ENCODE peak calls at places on chromosomes 4 and X, in five cellular contexts. T is PC-3; I is effector memory CD4-positive, alpha-beta T cell; L is PC-9; Q is adipocyte. R is an unnamed sample.
A peak's percentile ranks its signal among the peaks of the same experiment; 100 is the strongest.

GRCh38 chr4:43330288-43330687 is 437.8 kb downstream of the GRXCR1 start:
- DNase-seq in T (peak; percentile 88), I (no peak), L (no peak), Q (no peak), R (no peak)

GRCh38 chr4:159016527-159017137 is 86.2 kb upstream of the RAPGEF2 start:
- DNase-seq in T (no peak), I (no peak), L (no peak), Q (no peak), R (no peak)

GRCh38 chrX:16772460-16772859 is 13.8 kb upstream of the TXLNG start:
- DNase-seq in T (peak; percentile 1), I (no peak), L (no peak), Q (no peak), R (no peak)

GRCh38 chr4:73901031-73901430 is 31.8 kb downstream of the CXCL1 start:
- DNase-seq in T (no peak), I (no peak), L (no peak), Q (no peak), R (no peak)

GRCh38 chr4:83208371-83208770 is 76.2 kb downstream of the COQ2 start:
- DNase-seq in T (no peak), I (no peak), L (no peak), Q (no peak), R (no peak)

GRCh38 chr4:88937081-88937480 is 119.9 kb downstream of the FAM13A start:
- DNase-seq in T (peak; percentile 46), I (no peak), L (no peak), Q (peak; percentile 39), R (no peak)

GRCh38 chr4:180437601-180438000 is 1805.6 kb upstream of the TENM3 start:
- DNase-seq in T (no peak), I (no peak), L (no peak), Q (no peak), R (no peak)

GRCh38 chr4:98976716-98977115 is 18.8 kb upstream of the METAP1 start:
- DNase-seq in T (peak; percentile 78), I (no peak), L (peak; percentile 12), Q (peak; percentile 54), R (no peak)

GRCh38 chr4:141609243-141609642 is 27.1 kb upstream of the IL15 start:
- DNase-seq in T (peak; percentile 40), I (no peak), L (no peak), Q (peak; percentile 7), R (no peak)

GRCh38 chr4:48015216-48015615 is 1.3 kb downstream of the CNGA1 start:
- DNase-seq in T (peak; percentile 64), I (no peak), L (no peak), Q (no peak), R (no peak)

GRCh38 chrX:44778254-44778653 is 65.6 kb upstream of the DUSP21 start:
- DNase-seq in T (no peak), I (no peak), L (no peak), Q (no peak), R (no peak)

GRCh38 chrX:128781506-128781905 is 729.3 kb upstream of the ACTRT1 start:
- DNase-seq in T (peak; percentile 46), I (no peak), L (peak; percentile 18), Q (no peak), R (no peak)

DNA sequence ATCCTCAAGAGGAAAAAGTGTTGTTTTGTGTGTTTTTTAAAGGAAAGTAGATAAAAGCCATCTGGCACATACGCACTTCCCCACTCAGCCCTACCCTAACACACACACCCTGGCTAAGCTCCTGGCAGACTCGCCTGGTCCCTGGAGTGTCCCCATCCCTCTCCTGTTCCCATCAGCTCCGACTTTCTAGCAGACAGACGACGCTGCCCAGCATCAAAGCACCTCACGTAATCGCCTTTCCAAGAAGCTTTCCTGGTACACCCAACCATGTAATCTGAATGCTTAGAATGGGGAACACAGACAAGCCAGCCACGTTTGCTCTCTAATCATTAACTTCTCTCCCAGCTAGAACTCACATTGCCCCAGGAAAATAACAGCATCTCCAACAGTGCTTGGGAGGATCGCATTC is 116.2 kb downstream of the AFAP1 start:
- DNase-seq in T (no peak), I (no peak), L (no peak), Q (no peak), R (no peak)
- H3K4me1 ChIP-seq in T (peaks cover 8% of the 10 kb centered on the region), I (peaks cover 10% of the 10 kb centered on the region), L (peaks cover 9% of the 10 kb centered on the region), Q (peaks cover 54% of the 10 kb centered on the region), R (peaks cover 57% of the 10 kb centered on the region)

GRCh38 chr4:7043521-7044414 is 596 bp downstream of the TADA2B start:
- DNase-seq in T (no peak), I (peak; percentile 32), L (peak; percentile 46), Q (peak; percentile 65), R (no peak)

GRCh38 chr4:7045961-7046921 is 3.1 kb downstream of the TADA2B start:
- DNase-seq in T (peak; percentile 39), I (no peak), L (no peak), Q (no peak), R (no peak)

GRCh38 chr4:7044415-7044930 is 1.3 kb downstream of the TADA2B start:
- DNase-seq in T (no peak), I (no peak), L (no peak), Q (peak; percentile 34), R (no peak)

GRCh38 chr4:7046971-7047370 is 3.8 kb downstream of the TADA2B start:
- DNase-seq in T (no peak), I (no peak), L (no peak), Q (no peak), R (no peak)

DNA sequence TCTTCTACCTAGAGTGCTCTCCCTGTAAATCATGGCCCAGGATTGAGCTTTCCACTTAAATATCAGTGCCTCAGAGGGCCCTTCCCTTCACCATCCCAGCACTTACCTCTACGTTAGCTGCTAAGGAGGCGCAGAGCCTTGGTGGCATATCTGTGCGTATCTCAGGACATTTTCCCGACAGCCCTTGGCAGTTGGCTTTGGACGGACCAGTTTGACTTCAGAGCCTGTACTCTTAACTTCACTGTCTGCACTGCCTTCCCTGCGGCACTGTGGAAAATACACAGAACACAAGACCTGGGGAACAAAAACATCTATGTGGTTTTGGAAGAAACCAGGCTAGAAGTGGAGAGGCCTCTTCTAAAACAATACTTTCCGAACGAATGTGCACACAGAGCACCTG is 2.4 kb downstream of the TADA2B start:
- DNase-seq in T (no peak), I (no peak), L (no peak), Q (no peak), R (no peak)
- H3K4me1 ChIP-seq in T (peaks cover 33% of the 10 kb centered on the region), I (peaks cover 43% of the 10 kb centered on the region), L (peaks cover 16% of the 10 kb centered on the region), Q (peaks cover 34% of the 10 kb centered on the region), R (peaks cover 35% of the 10 kb centered on the region)

DNA sequence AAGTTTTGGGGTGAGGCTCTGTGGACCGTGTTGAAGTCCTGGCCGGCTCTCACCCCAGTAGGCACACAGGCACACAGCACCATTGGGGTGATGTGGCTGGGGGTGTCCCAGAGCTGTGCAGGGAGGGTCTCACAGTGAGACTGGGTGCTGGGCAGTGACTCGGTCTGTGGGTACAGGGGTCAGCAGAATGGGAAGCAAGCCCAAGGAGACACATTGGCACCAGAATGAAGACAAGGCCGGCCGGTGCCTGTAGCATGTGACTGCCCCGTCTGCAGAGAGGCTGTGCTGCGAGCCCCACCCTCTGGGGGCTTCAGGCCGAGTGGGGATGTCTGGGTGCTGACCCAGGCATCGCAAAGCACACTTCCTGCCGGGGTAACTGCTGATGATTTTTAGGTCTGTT is 5.2 kb downstream of the MAEA start:
- DNase-seq in T (no peak), I (no peak), L (no peak), Q (no peak), R (no peak)
- H3K4me1 ChIP-seq in T (peaks cover 10% of the 10 kb centered on the region), I (peaks cover 42% of the 10 kb centered on the region), L (peaks cover 19% of the 10 kb centered on the region), Q (peaks cover 33% of the 10 kb centered on the region), R (peaks cover 47% of the 10 kb centered on the region)

DNA sequence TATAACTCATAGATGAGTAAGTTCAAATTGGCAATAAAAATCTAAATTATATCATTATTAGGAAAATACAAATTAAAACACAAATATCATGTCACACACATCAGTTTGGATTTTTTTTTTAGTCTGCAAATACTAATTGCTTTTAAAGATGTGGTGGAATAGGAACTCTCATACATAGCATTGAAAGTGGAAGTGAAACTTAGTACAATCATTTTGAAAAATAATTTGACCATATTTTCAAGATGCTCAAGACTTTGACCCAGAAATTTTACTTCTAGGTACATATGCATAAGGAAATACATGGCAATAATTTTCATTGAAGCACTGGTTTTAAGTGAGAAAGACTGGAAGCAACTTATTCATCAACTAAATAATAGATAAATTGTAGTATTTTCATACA is 147.5 kb upstream of the SMIM31 start:
- DNase-seq in T (no peak), I (no peak), L (no peak), Q (no peak), R (no peak)
- H3K4me1 ChIP-seq in T (no peaks in the 10 kb centered on the region), I (no peaks in the 10 kb centered on the region), L (no peaks in the 10 kb centered on the region), Q (no peaks in the 10 kb centered on the region), R (no peaks in the 10 kb centered on the region)

GRCh38 chr4:4836044-4836443 is 23.4 kb upstream of the MSX1 start:
- DNase-seq in T (no peak), I (no peak), L (no peak), Q (no peak), R (no peak)
- H3K4me1 ChIP-seq in T (peaks cover 5% of the 10 kb centered on the region), I (no peaks in the 10 kb centered on the region), L (no peaks in the 10 kb centered on the region), Q (peaks cover 5% of the 10 kb centered on the region), R (no peaks in the 10 kb centered on the region)

R was measured in esophagus squamous epithelium.